ENCODE peak calls at places on chromosomes 1 and 21, in ten cellular contexts. H, K, P, Y, J, Z, Q, E, A and V are unnamed samples.

GRCh38 chr1:200676829-200677228 is 7.1 kb upstream of the DDX59 start:
- DNase-seq in H (no peak), K (no peak), P (no peak), Y (no peak), J (no peak), Z (no peak), Q (no peak), E (no peak), A (no peak), V (no peak)

GRCh38 chr21:37965088-37965805 is 49.0 kb upstream of the KCNJ6 start:
- DNase-seq in H (no peak), K (no peak), P (no peak), Y (no peak), J (no peak), Z (no peak), Q (no peak), E (no peak), A (no peak), V (no peak)

GRCh38 chr1:76238094-76238551 is 163.6 kb downstream of the ST6GALNAC3 start:
- DNase-seq in H (no peak), K (no peak), P (no peak), Y (no peak), J (no peak), Z (no peak), Q (no peak), E (no peak), A (no peak), V (peak; percentile 31)

GRCh38 chr21:43928726-43929125 is 63.7 kb downstream of the AGPAT3 start:
- DNase-seq in H (no peak), K (no peak), P (no peak), Y (no peak), J (no peak), Z (no peak), Q (no peak), E (no peak), A (no peak), V (no peak)

GRCh38 chr1:184802739-184803492 is 48.3 kb upstream of the EDEM3 start:
- DNase-seq in H (no peak), K (no peak), P (no peak), Y (no peak), J (no peak), Z (no peak), Q (peak; percentile 40), E (no peak), A (no peak), V (no peak)

GRCh38 chr1:207938016-207938415 is 27.1 kb upstream of the CD34 start:
- DNase-seq in H (peak; percentile 37), K (no peak), P (no peak), Y (no peak), J (no peak), Z (peak; percentile 7), Q (no peak), E (no peak), A (no peak), V (no peak)

GRCh38 chr1:108704501-108704900 is 8.2 kb upstream of the FNDC7 start:
- DNase-seq in H (no peak), K (no peak), P (no peak), Y (no peak), J (peak; percentile 26), Z (no peak), Q (peak; percentile 57), E (no peak), A (no peak), V (peak; percentile 10)

GRCh38 chr1:204102719-204103118 is 29.8 kb downstream of the SOX13 start:
- DNase-seq in H (no peak), K (no peak), P (no peak), Y (no peak), J (no peak), Z (no peak), Q (no peak), E (no peak), A (no peak), V (peak; percentile 8)

GRCh38 chr1:9331558-9332346 is 39.1 kb downstream of the SPSB1 start:
- DNase-seq in H (no peak), K (no peak), P (no peak), Y (no peak), J (no peak), Z (peak; percentile 58), Q (no peak), E (no peak), A (no peak), V (no peak)

GRCh38 chr1:41811051-41811795 is 107.5 kb downstream of the HIVEP3 start:
- DNase-seq in H (no peak), K (peak; percentile 30), P (no peak), Y (no peak), J (no peak), Z (no peak), Q (no peak), E (peak; percentile 46), A (no peak), V (no peak)

GRCh38 chr1:179879797-179880196 is 2.2 kb upstream of the TOR1AIP2 start:
- DNase-seq in H (no peak), K (no peak), P (no peak), Y (no peak), J (no peak), Z (no peak), Q (no peak), E (no peak), A (no peak), V (no peak)

GRCh38 chr1:145887631-145888030 is 2.0 kb upstream of the ANKRD35 start:
- DNase-seq in H (no peak), K (no peak), P (no peak), Y (no peak), J (no peak), Z (no peak), Q (no peak), E (no peak), A (no peak), V (no peak)

GRCh38 chr1:61436491-61437120 is 288.3 kb downstream of the TM2D1 start:
- DNase-seq in H (no peak), K (no peak), P (no peak), Y (no peak), J (no peak), Z (no peak), Q (no peak), E (no peak), A (no peak), V (no peak)

GRCh38 chr1:62841587-62842169 is 57.7 kb downstream of the ATG4C start:
- DNase-seq in H (peak; percentile 27), K (peak; percentile 55), P (peak; percentile 84), Y (no peak), J (peak; percentile 31), Z (peak; percentile 14), Q (peak; percentile 60), E (no peak), A (no peak), V (no peak)

GRCh38 chr1:109301874-109302273 is 4.9 kb downstream of the MYBPHL start:
- DNase-seq in H (no peak), K (no peak), P (no peak), Y (no peak), J (no peak), Z (no peak), Q (no peak), E (no peak), A (no peak), V (no peak)

GRCh38 chr1:226978350-226979114 is 38.4 kb downstream of the COQ8A start:
- DNase-seq in H (no peak), K (no peak), P (no peak), Y (no peak), J (no peak), Z (no peak), Q (no peak), E (no peak), A (no peak), V (no peak)

GRCh38 chr1:178516110-178516509 is 3.2 kb downstream of the TEX35 start:
- DNase-seq in H (no peak), K (no peak), P (no peak), Y (no peak), J (no peak), Z (no peak), Q (no peak), E (no peak), A (no peak), V (no peak)

GRCh38 chr1:167469280-167469965 is 48.9 kb downstream of the CD247 start:
- DNase-seq in H (no peak), K (no peak), P (peak; percentile 50), Y (no peak), J (no peak), Z (no peak), Q (no peak), E (no peak), A (no peak), V (no peak)

GRCh38 chr1:233355841-233356704 is 28.5 kb downstream of the MAP3K21 start:
- DNase-seq in H (no peak), K (no peak), P (no peak), Y (no peak), J (no peak), Z (no peak), Q (no peak), E (no peak), A (no peak), V (no peak)

GRCh38 chr1:54934869-54935268 is 45.6 kb upstream of the TMEM61 start:
- DNase-seq in H (peak; percentile 93), K (no peak), P (no peak), Y (no peak), J (peak; percentile 90), Z (no peak), Q (peak; percentile 80), E (no peak), A (no peak), V (peak; percentile 12)

GRCh38 chr1:226082959-226083302 is 20.4 kb downstream of the H3-3A start:
- DNase-seq in H (no peak), K (no peak), P (peak; percentile 83), Y (peak; percentile 86), J (peak; percentile 21), Z (no peak), Q (no peak), E (no peak), A (no peak), V (no peak)

GRCh38 chr1:175191654-175192053 is 922 bp downstream of the KIAA0040 start:
- DNase-seq in H (no peak), K (peak; percentile 56), P (no peak), Y (no peak), J (no peak), Z (no peak), Q (no peak), E (no peak), A (no peak), V (no peak)

GRCh38 chr1:53580739-53581475 is 121.7 kb downstream of the DMRTB1 start:
- DNase-seq in H (no peak), K (no peak), P (no peak), Y (peak; percentile 24), J (no peak), Z (no peak), Q (no peak), E (no peak), A (no peak), V (no peak)

GRCh38 chr1:113391643-113392271 is 1.4 kb downstream of the MAGI3 start:
- DNase-seq in H (no peak), K (peak; percentile 37), P (peak; percentile 75), Y (no peak), J (no peak), Z (no peak), Q (no peak), E (no peak), A (peak; percentile 7), V (no peak)

GRCh38 chr1:62144238-62144831 is 50.3 kb upstream of the L1TD1 start:
- DNase-seq in H (no peak), K (peak; percentile 55), P (peak; percentile 84), Y (no peak), J (peak; percentile 28), Z (no peak), Q (peak; percentile 18), E (peak; percentile 14), A (peak; percentile 3), V (peak; percentile 27)

GRCh38 chr1:199122532-199123311 is 483.9 kb downstream of the PTPRC start:
- DNase-seq in H (peak; percentile 40), K (no peak), P (no peak), Y (no peak), J (peak; percentile 5), Z (no peak), Q (no peak), E (no peak), A (no peak), V (peak; percentile 27)

GRCh38 chr1:199463521-199464127 is 563.9 kb upstream of the NR5A2 start:
- DNase-seq in H (peak; percentile 32), K (peak; percentile 52), P (peak; percentile 26), Y (no peak), J (peak; percentile 47), Z (no peak), Q (peak; percentile 48), E (no peak), A (no peak), V (peak; percentile 14)

GRCh38 chr1:2324553-2325366 is 66.6 kb downstream of the MORN1 start:
- DNase-seq in H (no peak), K (no peak), P (no peak), Y (no peak), J (no peak), Z (no peak), Q (no peak), E (no peak), A (no peak), V (no peak)